ENCODE peak calls at places on chromosomes 11 and 22, in four cellular contexts. I, O, W and G are unnamed samples.

GRCh38 chr22:32803020-32803758 is 1.7 kb downstream of the TIMP3 start:
- DNase-seq in O (no peak), W (no peak), I (peak; percentile 89), G (no peak)

GRCh38 chr11:118651820-118652219 is 27.6 kb downstream of the TREH start:
- DNase-seq in O (no peak), I (no peak), W (no peak), G (no peak)

GRCh38 chr11:19673924-19674390 is 38.7 kb upstream of the NAV2 start:
- DNase-seq in I (peak; percentile 73), W (no peak), O (peak; percentile 36), G (peak; percentile 82)

GRCh38 chr11:20303451-20303965 is 60.0 kb upstream of the HTATIP2 start:
- DNase-seq in W (no peak), O (no peak), I (no peak), G (no peak)

GRCh38 chr11:82045748-82046457 is 687.8 kb downstream of the FAM181B start:
- DNase-seq in W (no peak), O (no peak), I (no peak), G (no peak)

GRCh38 chr11:1772270-1773130 is 8.8 kb upstream of the CTSD start:
- DNase-seq in O (peak; percentile 68), I (peak; percentile 96), W (peak; percentile 95), G (peak; percentile 74)

GRCh38 chr22:44067033-44067432 is 42.9 kb downstream of the PARVB start:
- DNase-seq in W (no peak), I (no peak), O (no peak), G (no peak)

GRCh38 chr22:25514436-25514835 is 50.0 kb upstream of the GRK3 start:
- DNase-seq in O (no peak), W (no peak), I (peak; percentile 57), G (no peak)